ENCODE peak calls at places on chromosomes 2 and 18, in four cellular contexts. C is AG09319, N is fibroblast of mammary gland, H is endodermal cell. Q is an unnamed sample.

GRCh38 chr2:39488450-39488849 is 51.4 kb upstream of the MAP4K3 start:
- DNase-seq in C (no peak), N (peak; percentile 96), H (no peak), Q (peak; percentile 33)

GRCh38 chr18:21264651-21265050 is 22.6 kb downstream of the GREB1L start:
- DNase-seq in C (no peak), N (peak; percentile 55), H (no peak), Q (no peak)

GRCh38 chr2:109331081-109331480 is 202.1 kb downstream of the SH3RF3 start:
- DNase-seq in C (no peak), N (peak; percentile 81), H (no peak), Q (no peak)

GRCh38 chr2:223759569-223760430 is 77.6 kb downstream of the AP1S3 start:
- DNase-seq in C (no peak), N (peak; percentile 73), H (no peak), Q (no peak)

GRCh38 chr2:234488913-234489451 is 7.9 kb downstream of the ARL4C start:
- DNase-seq in C (no peak), N (no peak), H (no peak), Q (no peak)

GRCh38 chr2:47528874-47529273 is 125.9 kb downstream of the MSH2 start:
- DNase-seq in C (no peak), N (peak; percentile 39), H (no peak), Q (no peak)

GRCh38 chr2:16708173-16708572 is 42.5 kb upstream of the CYRIA start:
- DNase-seq in C (no peak), N (no peak), H (no peak), Q (no peak)

GRCh38 chr2:216183459-216183858 is 74.3 kb downstream of the XRCC5 start:
- DNase-seq in C (no peak), N (no peak), H (no peak), Q (no peak)

GRCh38 chr2:121136323-121136722 is 148.7 kb downstream of the TFCP2L1 start:
- DNase-seq in C (no peak), N (no peak), H (no peak), Q (no peak)

GRCh38 chr2:64768426-64769033 is 114.8 kb upstream of the SERTAD2 start:
- DNase-seq in C (no peak), N (no peak), H (no peak), Q (no peak)

GRCh38 chr2:39523308-39524044 is 86.4 kb upstream of the MAP4K3 start:
- DNase-seq in C (no peak), N (peak; percentile 91), H (no peak), Q (no peak)

GRCh38 chr2:122239440-122239839 is 484.0 kb downstream of the TSN start:
- DNase-seq in C (no peak), N (no peak), H (peak; percentile 74), Q (no peak)

GRCh38 chr2:151661625-151662024 is 72.7 kb downstream of the NEB start:
- DNase-seq in C (no peak), N (no peak), H (no peak), Q (no peak)

GRCh38 chr2:88764850-88765153 is 73.3 kb downstream of the RPIA start:
- DNase-seq in C (no peak), N (no peak), H (peak; percentile 70), Q (no peak)

GRCh38 chr2:138829326-138829725 is 49.1 kb upstream of the NXPH2 start:
- DNase-seq in C (no peak), N (peak; percentile 18), H (peak; percentile 91), Q (peak; percentile 69)

GRCh38 chr18:24071779-24072178 is 57.2 kb downstream of the TTC39C start:
- DNase-seq in C (no peak), N (no peak), H (no peak), Q (no peak)

GRCh38 chr18:45102863-45103262 is 422.2 kb downstream of the SETBP1 start:
- DNase-seq in C (no peak), N (no peak), H (no peak), Q (no peak)

GRCh38 chr18:38963943-38964660 is 1398.5 kb upstream of the CELF4 start:
- DNase-seq in C (no peak), N (no peak), H (no peak), Q (no peak)

GRCh38 chr2:216404010-216404618 is 8.2 kb upstream of the SMARCAL1 start:
- DNase-seq in C (peak; percentile 18), N (peak; percentile 52), H (peak; percentile 72), Q (peak; percentile 54)

GRCh38 chr2:158637357-158637756 is 157.8 kb upstream of the DAPL1 start:
- DNase-seq in C (no peak), N (no peak), H (no peak), Q (no peak)

GRCh38 chr2:167190053-167190452 is 301.8 kb downstream of the XIRP2 start:
- DNase-seq in C (peak; percentile 64), N (peak; percentile 96), H (no peak), Q (no peak)

GRCh38 chr2:219442206-219443015 is 7.8 kb downstream of the SPEG start:
- DNase-seq in C (no peak), N (no peak), H (peak; percentile 69), Q (no peak)

GRCh38 chr2:227606476-227606875 is 7.8 kb downstream of the SCYGR2 start:
- DNase-seq in C (no peak), N (peak; percentile 30), H (no peak), Q (no peak)

GRCh38 chr2:30679416-30680088 is 127.7 kb downstream of the CAPN13 start:
- DNase-seq in C (no peak), N (peak; percentile 77), H (no peak), Q (no peak)

GRCh38 chr2:43453771-43454170 is 142.1 kb downstream of the THADA start:
- DNase-seq in C (no peak), N (no peak), H (no peak), Q (no peak)

GRCh38 chr2:232931636-232932035 is 61.6 kb downstream of the SNORC start:
- DNase-seq in C (no peak), N (peak; percentile 25), H (no peak), Q (no peak)

GRCh38 chr2:237132799-237133198 is 47.1 kb downstream of the COPS8 start:
- DNase-seq in C (no peak), N (no peak), H (peak; percentile 75), Q (no peak)
- TF ChIP-seq CTCF in C (peak; percentile 6), N (peak; percentile 21), H (peak; percentile 74), Q (peak; percentile 11)

DNA sequence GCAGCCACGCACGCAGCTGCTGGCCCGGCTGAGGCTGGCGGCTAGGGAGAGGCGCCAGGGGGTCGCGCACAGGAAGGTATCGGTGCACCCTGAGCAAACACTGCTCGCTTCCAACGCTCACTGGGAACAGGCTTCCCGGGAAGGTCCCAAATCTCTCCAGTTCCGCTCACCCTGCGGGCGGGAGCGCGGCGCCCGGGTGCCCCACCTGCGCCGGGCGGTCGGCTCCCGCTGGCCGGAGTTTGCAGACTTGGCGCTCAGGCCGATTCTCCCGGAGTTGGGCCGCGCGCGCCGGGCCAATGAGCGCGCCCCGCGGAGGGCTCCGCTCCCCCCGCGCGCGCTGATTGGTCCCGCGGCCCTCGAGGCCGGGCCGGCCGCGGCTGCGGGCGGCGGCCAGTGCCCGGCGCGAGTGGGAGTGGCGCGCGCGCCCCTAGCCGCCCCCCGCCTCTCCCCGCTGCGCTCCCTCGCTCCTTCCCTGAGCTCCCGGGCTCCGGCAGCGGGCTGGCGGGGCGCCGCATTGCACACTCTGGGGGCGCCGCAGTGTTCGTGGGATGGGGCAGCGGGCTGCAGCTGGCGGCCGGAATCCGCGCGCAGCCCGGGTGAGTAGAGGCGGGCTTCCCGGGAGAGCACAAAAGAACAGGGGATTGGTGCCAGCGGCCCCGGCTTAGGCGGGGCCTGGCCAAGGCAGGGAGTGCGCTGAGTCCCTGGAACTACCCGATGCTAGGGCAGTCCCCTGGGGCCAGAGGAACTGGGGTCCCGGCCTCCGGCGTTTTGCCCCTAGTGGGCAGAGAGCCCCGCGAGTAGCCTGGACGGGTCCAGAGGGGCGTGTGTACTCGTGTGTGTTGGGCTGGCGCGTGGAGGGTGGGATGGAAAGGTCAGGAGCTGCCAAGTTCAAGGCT is at the start of gene LYPD6:
- DNase-seq in C (peak; percentile 35), N (peak; percentile 45), H (peak; percentile 91), Q (peak; percentile 80)
- TF ChIP-seq CTCF in C (no peak), N (no peak), H (no peak), Q (no peak)

GRCh38 chr18:58496937-58497336 is 132.0 kb downstream of the ALPK2 start:
- DNase-seq in C (no peak), N (peak; percentile 16), H (peak; percentile 83), Q (no peak)
- TF ChIP-seq CTCF in C (no peak), N (peak; percentile 37), H (peak; percentile 91), Q (no peak)

GRCh38 chr2:68169308-68169707 is 11.6 kb downstream of the PNO1 start:
- DNase-seq in C (no peak), N (no peak), H (no peak), Q (no peak)
- TF ChIP-seq CTCF in C (no peak), N (no peak), H (peak; percentile 52), Q (no peak)

DNA sequence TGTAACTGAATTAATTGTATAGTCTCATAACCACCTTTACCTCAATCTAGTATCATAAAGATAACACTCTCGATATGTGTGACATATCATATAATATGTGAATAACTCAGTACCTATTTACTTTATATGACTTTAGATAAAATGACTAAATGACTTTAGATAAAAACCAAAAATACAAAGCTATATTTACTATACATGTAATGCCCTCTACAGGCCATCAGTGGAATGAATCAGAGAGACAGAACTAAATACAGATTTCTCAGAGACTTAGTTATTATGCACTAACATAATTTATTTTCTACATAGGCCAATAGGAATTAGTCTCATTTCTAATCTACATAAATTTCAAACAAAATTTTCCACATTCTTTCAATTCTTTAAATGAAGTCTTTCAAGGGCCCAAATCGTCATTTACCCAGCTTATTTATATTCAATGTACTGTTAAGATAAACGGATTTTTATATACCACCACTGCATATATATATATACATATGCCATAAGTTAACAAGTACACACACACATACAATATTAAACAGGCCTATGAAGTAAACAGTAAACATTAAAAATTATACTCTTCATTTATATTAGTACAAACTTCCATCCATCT is 219.9 kb downstream of the EXOC6B start:
- DNase-seq in C (no peak), N (peak; percentile 29), H (no peak), Q (no peak)
- TF ChIP-seq CTCF in C (peak; percentile 61), N (peak; percentile 80), H (peak; percentile 84), Q (no peak)

DNA sequence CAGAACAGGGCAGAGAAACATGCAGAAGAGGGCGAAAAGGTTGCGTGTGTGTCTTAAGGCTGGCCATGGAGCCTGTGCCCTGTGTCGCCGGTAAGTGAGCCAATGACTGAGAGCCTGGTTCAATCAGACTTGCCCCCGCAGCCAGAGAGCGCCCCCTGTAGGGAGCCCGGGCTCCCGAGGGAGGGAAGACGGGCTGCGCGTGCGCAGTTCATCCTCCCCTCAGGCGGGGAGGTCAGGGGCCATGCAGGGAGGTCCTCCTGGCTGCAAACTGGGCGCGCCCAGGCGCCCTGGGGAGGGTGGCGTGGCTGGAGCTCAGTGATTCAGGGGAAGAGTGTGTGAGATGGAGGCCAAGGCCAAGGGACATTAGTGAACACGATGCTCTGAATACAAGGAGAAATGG is 276.6 kb downstream of the PHLPP1 start:
- DNase-seq in C (no peak), N (no peak), H (no peak), Q (peak; percentile 65)
- TF ChIP-seq CTCF in C (no peak), N (no peak), H (no peak), Q (peak; percentile 6)